ENCODE peak calls at places on chromosomes 3 and 15, in nine cellular contexts. V, R, A, P, F, X, C, B and W are unnamed samples.

GRCh38 chr3:15327941-15328340 is 4.4 kb downstream of the SH3BP5 start:
- DNase-seq in P (no peak), R (peak; percentile 70), X (peak; percentile 43), F (no peak), B (no peak), V (peak; percentile 80), A (no peak), C (peak; percentile 55), W (no peak)

GRCh38 chr3:183460059-183461052 is 31.9 kb upstream of the MCF2L2 start:
- DNase-seq in X (no peak), C (no peak), A (no peak), F (no peak), V (no peak), R (no peak), P (no peak), B (no peak), W (no peak)

GRCh38 chr15:67148196-67148701 is 82.8 kb downstream of the SMAD3 start:
- DNase-seq in A (no peak), X (peak; percentile 74), F (no peak), B (peak; percentile 34), V (peak; percentile 61), P (no peak), R (no peak), C (no peak), W (no peak)

GRCh38 chr3:105823149-105823866 is 45.5 kb downstream of the CBLB start:
- DNase-seq in V (peak; percentile 86), A (no peak), B (no peak), C (no peak), F (peak; percentile 23), R (no peak), P (no peak), X (peak; percentile 98), W (no peak)

GRCh38 chr3:150351398-150351797 is 56.7 kb upstream of the TSC22D2 start:
- DNase-seq in A (no peak), B (no peak), P (no peak), V (no peak), F (no peak), R (no peak), C (no peak), X (no peak), W (no peak)

GRCh38 chr3:59256233-59256632 is 206.4 kb upstream of the CFAP20DC start:
- DNase-seq in A (no peak), B (no peak), P (no peak), C (no peak), R (no peak), F (no peak), V (no peak), X (no peak), W (no peak)

GRCh38 chr3:189701934-189702693 is 70.9 kb downstream of the TP63 start:
- DNase-seq in X (no peak), C (no peak), R (no peak), F (no peak), A (no peak), V (peak; percentile 29), B (no peak), P (no peak), W (no peak)

GRCh38 chr3:189272500-189273119 is 100.8 kb downstream of the TPRG1 start:
- DNase-seq in F (peak; percentile 3), R (no peak), B (no peak), P (no peak), X (no peak), V (peak; percentile 13), A (no peak), C (no peak), W (no peak)

GRCh38 chr3:113533534-113533892 is 1.2 kb downstream of the SIDT1 start:
- DNase-seq in P (no peak), V (no peak), R (no peak), X (no peak), F (no peak), B (no peak), A (no peak), C (no peak), W (no peak)

GRCh38 chr3:14019459-14019858 is 105.2 kb downstream of the CHCHD4 start:
- DNase-seq in X (peak; percentile 2), R (no peak), A (no peak), P (no peak), B (no peak), V (no peak), F (no peak), C (no peak), W (no peak)

DNA sequence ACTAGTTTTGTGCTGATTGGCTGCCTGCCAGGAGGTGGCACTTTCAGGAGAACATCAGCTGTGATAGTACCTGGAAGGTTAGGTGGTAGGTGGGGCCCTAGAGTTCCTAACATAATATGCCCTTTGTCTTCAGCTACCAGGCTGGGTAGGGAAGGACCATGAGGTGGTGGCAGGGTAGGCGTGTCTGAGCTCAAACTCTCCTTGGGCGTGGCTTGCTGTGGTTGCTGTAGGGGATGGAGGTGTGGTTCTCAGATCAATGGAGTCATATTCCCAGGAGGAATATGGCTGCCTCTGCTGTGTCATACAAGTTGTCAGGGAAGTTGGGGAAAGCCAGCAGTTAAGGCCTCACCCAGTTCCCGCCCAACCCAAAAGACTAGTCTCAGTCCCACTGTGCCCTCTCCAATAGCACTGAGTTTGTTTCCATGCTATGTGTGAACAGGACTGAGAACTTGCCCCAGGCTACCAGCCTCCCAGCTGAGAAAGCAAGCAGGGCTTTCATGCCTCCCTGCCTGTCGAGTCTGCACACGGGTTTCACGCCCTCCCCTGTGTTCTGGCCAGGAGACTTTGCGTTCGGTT is 107.7 kb downstream of the CHCHD4 start:
- DNase-seq in R (no peak), B (no peak), A (no peak), V (no peak), X (no peak), F (no peak), P (no peak), C (no peak), W (no peak)
- H3K9me3 ChIP-seq in R (peaks cover 20% of the 10 kb centered on the region), B (peaks cover 2% of the 10 kb centered on the region), A (peaks cover 8% of the 10 kb centered on the region), V (peaks cover 5% of the 10 kb centered on the region), X (no peaks in the 10 kb centered on the region), F (no peaks in the 10 kb centered on the region), P (no peaks in the 10 kb centered on the region), C (peaks cover 2% of the 10 kb centered on the region), W (peaks cover 18% of the 10 kb centered on the region)

GRCh38 chr3:34107669-34108068 is 309.2 kb downstream of the PDCD6IP start:
- DNase-seq in A (no peak), R (no peak), X (no peak), V (no peak), F (no peak), B (no peak), P (no peak), C (no peak), W (no peak)

GRCh38 chr3:34106879-34107278 is 308.4 kb downstream of the PDCD6IP start:
- DNase-seq in X (no peak), V (peak; percentile 31), B (no peak), R (no peak), C (no peak), A (no peak), F (no peak), P (no peak), W (no peak)

GRCh38 chr3:34106379-34106778 is 307.9 kb downstream of the PDCD6IP start:
- DNase-seq in R (no peak), A (no peak), V (no peak), B (no peak), X (no peak), P (no peak), F (no peak), C (no peak), W (no peak)

GRCh38 chr3:34102290-34102689 is 303.9 kb downstream of the PDCD6IP start:
- DNase-seq in B (no peak), A (no peak), V (peak; percentile 8), X (no peak), C (no peak), P (no peak), R (no peak), F (no peak), W (no peak)
- H3K4me3 ChIP-seq in B (no peak overlapping the region), A (no peak overlapping the region), V (no peak overlapping the region), X (no peak overlapping the region), C (no peak overlapping the region), P (no peak overlapping the region), R (no peak overlapping the region), F (no peak overlapping the region), W (no peak overlapping the region)

GRCh38 chr3:176347424-176348146 is 849.7 kb downstream of the TBL1XR1 start:
- DNase-seq in P (no peak), C (no peak), R (no peak), B (no peak), X (no peak), V (no peak), F (no peak), A (no peak), W (no peak)

GRCh38 chr3:176351408-176351807 is 845.9 kb downstream of the TBL1XR1 start:
- DNase-seq in C (no peak), P (no peak), V (peak; percentile 78), F (no peak), A (no peak), X (peak; percentile 29), R (no peak), B (no peak), W (no peak)

GRCh38 chr3:176352716-176353334 is 844.5 kb downstream of the TBL1XR1 start:
- DNase-seq in B (no peak), A (no peak), X (peak; percentile 22), F (no peak), R (no peak), V (peak; percentile 63), P (no peak), C (no peak), W (no peak)

GRCh38 chr3:176354843-176355242 is 842.4 kb downstream of the TBL1XR1 start:
- DNase-seq in C (no peak), F (no peak), X (no peak), P (no peak), A (no peak), V (peak; percentile 40), R (no peak), B (no peak), W (no peak)

GRCh38 chr3:176349706-176350105 is 847.6 kb downstream of the TBL1XR1 start:
- DNase-seq in P (no peak), V (peak; percentile 63), B (no peak), A (no peak), X (no peak), R (no peak), C (no peak), F (no peak), W (no peak)
- H3K9me3 ChIP-seq in P (no peaks in the 10 kb centered on the region), V (no peaks in the 10 kb centered on the region), B (no peaks in the 10 kb centered on the region), A (no peaks in the 10 kb centered on the region), X (no peaks in the 10 kb centered on the region), R (no peaks in the 10 kb centered on the region), C (no peaks in the 10 kb centered on the region), F (no peaks in the 10 kb centered on the region), W (no peaks in the 10 kb centered on the region)

GRCh38 chr3:108488631-108489030 is 21.8 kb downstream of the MYH15 start:
- DNase-seq in R (no peak), A (no peak), F (no peak), P (no peak), X (peak; percentile 93), C (no peak), B (no peak), V (peak; percentile 19), W (no peak)

GRCh38 chr3:108486272-108486787 is 24.1 kb downstream of the MYH15 start:
- DNase-seq in A (no peak), V (no peak), B (no peak), F (no peak), C (no peak), R (no peak), P (no peak), X (no peak), W (no peak)

GRCh38 chr3:108485146-108485545 is 25.2 kb downstream of the MYH15 start:
- DNase-seq in R (no peak), P (no peak), F (no peak), A (no peak), X (no peak), B (no peak), V (no peak), C (no peak), W (no peak)

GRCh38 chr3:108487439-108487838 is 23.0 kb downstream of the MYH15 start:
- DNase-seq in X (no peak), R (no peak), V (no peak), P (no peak), F (no peak), A (no peak), C (no peak), B (no peak), W (no peak)

GRCh38 chr3:108486910-108487309 is 23.5 kb downstream of the MYH15 start:
- DNase-seq in B (no peak), C (no peak), A (no peak), P (no peak), V (peak; percentile 51), X (peak; percentile 71), F (no peak), R (peak; percentile 26), W (no peak)
- H3K4me3 ChIP-seq in B (no peak overlapping the region), C (no peak overlapping the region), A (no peak overlapping the region), P (no peak overlapping the region), V (no peak overlapping the region), X (no peak overlapping the region), F (no peak overlapping the region), R (peak overlapping the region; percentile 15), W (no peak overlapping the region)